ENCODE peak calls at places on chromosomes 13 and 19, in ten cellular contexts. D is mesothelial cell of epicardium; J is esophagus squamous epithelium; A is dorsolateral prefrontal cortex; R is AG09309; L is activated CD8-positive, alpha-beta T cell treated with anti-CD3 and anti-CD28 coated beads for 36 hours; W is fibroblast of mammary gland; T is HFF-Myc; G is breast epithelium; V is DND-41. C is an unnamed sample.

GRCh38 chr13:114167445-114167844 is 11.6 kb upstream of the CFAP97D2 start:
- DNase-seq in J (no peak), T (no peak), A (no peak), R (no peak), V (no peak), G (no peak), D (no peak), L (no peak), W (peak; percentile 50), C (no peak)

GRCh38 chr13:71605744-71606143 is 261.3 kb downstream of the DACH1 start:
- DNase-seq in V (no peak), G (no peak), J (no peak), T (no peak), D (no peak), R (no peak), A (no peak), W (no peak), L (no peak), C (no peak)

GRCh38 chr19:11887247-11887617 is 350 bp upstream of the ZNF69 start:
- DNase-seq in W (no peak), D (no peak), R (no peak), L (no peak), T (no peak), V (no peak), G (no peak), J (no peak), A (no peak), C (no peak)

GRCh38 chr19:1227655-1228054 is 10.2 kb downstream of the CBARP start:
- DNase-seq in L (no peak), J (no peak), R (no peak), G (no peak), T (no peak), D (no peak), V (no peak), W (peak; percentile 38), A (no peak), C (no peak)

GRCh38 chr13:70087247-70087646 is 20.4 kb upstream of the ATXN8OS start:
- DNase-seq in W (no peak), A (no peak), D (no peak), L (no peak), V (no peak), G (no peak), R (no peak), J (no peak), T (no peak), C (no peak)

GRCh38 chr13:113791761-113792160 is 32.7 kb downstream of the TMEM255B start:
- DNase-seq in W (no peak), D (no peak), A (no peak), V (no peak), R (no peak), L (no peak), J (no peak), G (no peak), T (no peak), C (no peak)

GRCh38 chr19:17623224-17623935 is 64.8 kb downstream of the UNC13A start:
- DNase-seq in A (no peak), R (no peak), T (no peak), D (no peak), L (no peak), G (no peak), J (no peak), V (no peak), W (no peak), C (no peak)

GRCh38 chr13:111662451-111662850 is 342.0 kb downstream of the TEX29 start:
- DNase-seq in A (no peak), J (no peak), G (no peak), L (no peak), T (no peak), V (no peak), D (no peak), W (no peak), R (no peak), C (no peak)

GRCh38 chr13:31909889-31910551 is 121.6 kb upstream of the FRY start:
- DNase-seq in V (peak; percentile 44), R (no peak), A (no peak), D (peak; percentile 37), W (peak; percentile 77), J (no peak), L (peak; percentile 48), T (peak; percentile 58), G (no peak), C (peak; percentile 68)

GRCh38 chr13:42102961-42103688 is 54.7 kb downstream of the DGKH start:
- DNase-seq in J (no peak), W (peak; percentile 75), V (no peak), A (no peak), L (no peak), T (peak; percentile 74), R (no peak), G (no peak), D (no peak), C (no peak)

GRCh38 chr13:19601749-19602725 is 31.4 kb upstream of the MPHOSPH8 start:
- DNase-seq in G (no peak), T (no peak), J (no peak), W (peak; percentile 32), V (no peak), D (peak; percentile 24), A (no peak), L (peak; percentile 58), R (no peak), C (peak; percentile 42)

GRCh38 chr19:6587093-6587820 is 3.7 kb downstream of the CD70 start:
- DNase-seq in A (no peak), V (no peak), J (no peak), T (no peak), L (peak; percentile 14), D (no peak), W (peak; percentile 13), G (no peak), R (no peak), C (no peak)

GRCh38 chr19:51136891-51137551 is 5.1 kb upstream of the SIGLEC7 start:
- DNase-seq in A (no peak), D (no peak), V (no peak), T (no peak), W (no peak), J (no peak), L (no peak), R (no peak), G (no peak), C (no peak)
- TF ChIP-seq CTCF in A (no peak), D (no peak), V (no peak), T (no peak), W (no peak), J (no peak), L (no peak), R (no peak), G (no peak), C (no peak)

GRCh38 chr13:80339841-80340642 is 884 bp downstream of the SPRY2 start:
- DNase-seq in G (peak; percentile 27), V (no peak), T (no peak), D (peak; percentile 22), W (peak; percentile 36), A (no peak), J (no peak), L (peak; percentile 20), R (no peak), C (peak; percentile 32)

GRCh38 chr13:80340643-80341097 is 256 bp downstream of the SPRY2 start:
- DNase-seq in J (peak; percentile 14), W (peak; percentile 61), L (peak; percentile 8), R (no peak), G (peak; percentile 25), V (peak; percentile 39), D (no peak), A (no peak), T (no peak), C (no peak)

GRCh38 chr13:80341098-80341701 is at the start of gene SPRY2:
- DNase-seq in R (peak; percentile 86), A (peak; percentile 93), W (peak; percentile 96), G (peak; percentile 91), J (peak; percentile 41), V (peak; percentile 82), L (peak; percentile 66), T (peak; percentile 93), D (peak; percentile 80), C (peak; percentile 86)

GRCh38 chr13:80341771-80342271 is 895 bp upstream of the SPRY2 start:
- DNase-seq in W (peak; percentile 48), T (no peak), L (peak; percentile 18), R (no peak), A (no peak), V (peak; percentile 21), D (peak; percentile 23), J (no peak), G (peak; percentile 46), C (peak; percentile 50)

GRCh38 chr13:80342541-80343371 is 1.8 kb upstream of the SPRY2 start:
- DNase-seq in G (peak; percentile 69), J (no peak), D (peak; percentile 77), V (peak; percentile 60), R (no peak), L (peak; percentile 69), T (no peak), W (peak; percentile 68), A (peak; percentile 72), C (peak; percentile 92)
- TF ChIP-seq CTCF in G (peak; percentile 89), J (peak; percentile 97), D (peak; percentile 100), V (peak; percentile 97), R (peak; percentile 66), L (peak; percentile 95), T (peak; percentile 95), W (peak; percentile 51), A (peak; percentile 90), C (peak; percentile 100)

DNA sequence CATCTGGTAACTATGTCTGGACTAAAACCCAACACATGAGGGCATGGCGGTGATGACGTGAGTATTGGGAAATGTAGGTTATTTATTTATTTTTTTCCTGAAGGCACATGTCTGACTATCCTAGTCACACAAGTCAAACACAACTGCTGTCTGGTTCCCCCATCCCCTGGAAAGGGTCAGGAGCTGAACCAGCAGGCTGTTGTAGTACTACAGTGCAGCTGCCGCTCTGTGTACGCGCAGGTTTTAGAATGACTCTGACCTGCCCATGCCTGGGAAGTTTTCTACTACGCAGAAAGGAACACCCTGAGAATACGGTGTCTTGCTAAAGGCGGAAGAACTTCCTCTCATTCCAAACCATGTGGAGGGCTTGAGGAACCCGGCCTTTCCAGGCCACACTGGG is 1.2 kb downstream of the SLC7A1 start:
- DNase-seq in R (peak; percentile 55), A (no peak), J (no peak), W (peak; percentile 89), D (no peak), G (peak; percentile 51), L (peak; percentile 60), V (peak; percentile 55), T (peak; percentile 45), C (peak; percentile 8)
- TF ChIP-seq CTCF in R (no peak), A (no peak), J (no peak), W (no peak), D (no peak), G (no peak), L (no peak), V (no peak), T (no peak), C (no peak)

GRCh38 chr19:52535831-52536800 is 8.6 kb downstream of the ZNF808 start:
- DNase-seq in D (peak; percentile 76), R (no peak), L (peak; percentile 97), A (peak; percentile 65), G (peak; percentile 78), W (peak; percentile 70), T (peak; percentile 26), J (peak; percentile 31), V (peak; percentile 96), C (peak; percentile 82)
- TF ChIP-seq CTCF in D (peak; percentile 5), R (peak; percentile 9), L (no peak), A (no peak), G (no peak), W (no peak), T (no peak), J (peak; percentile 40), V (no peak), C (no peak)

C was measured in neural crest cell.